ENCODE peak calls at places on chromosomes 11 and 22, in four cellular contexts. C is activated CD4-positive, alpha-beta T cell treated with anti-CD3 and anti-CD28 coated beads, Interleukin-2, amount 50 U/mL, for 1 hour; A is stimulated activated CD4-positive, alpha-beta T cell treated with anti-CD3 and anti-CD28 coated beads, Interleukin-4, amount 100 ng/mL, for 1 hour; E is activated T-helper 1 cell treated with anti-CD3 and anti-CD28 coated beads, Interleukin-12 subunit alpha, Interleukin-12 subunit beta, Interleukin-2, Interleukin-4 antibody, amounts not matched to agents 30 ng/mL and 10 ng/mL and 1 ng/mL, durations not matched to agents 14 hours and 24 hours and 36 hours. S is an unnamed sample.

GRCh38 chr11:2459796-2460531 is 15.2 kb downstream of the KCNQ1 start:
- DNase-seq in C (no peak), A (no peak), E (no peak), S (no peak)

GRCh38 chr11:7672276-7672959 is 882 bp downstream of the CYB5R2 start:
- DNase-seq in C (no peak), A (no peak), E (no peak), S (peak)

GRCh38 chr11:1153951-1154487 is 3.7 kb upstream of the MUC5AC start:
- DNase-seq in C (no peak), A (no peak), E (no peak), S (no peak)

GRCh38 chr11:80414766-80415165 is 973.9 kb upstream of the TENM4 start:
- DNase-seq in C (no peak), A (no peak), E (no peak), S (no peak)

GRCh38 chr22:34847072-34847471 is 218.9 kb upstream of the ISX start:
- DNase-seq in C (no peak), A (no peak), E (no peak), S (no peak)

GRCh38 chr11:12362857-12363256 is 14.5 kb upstream of the PARVA start:
- DNase-seq in C (no peak), A (no peak), E (no peak), S (no peak)

GRCh38 chr22:23533771-23534191 is 46.3 kb downstream of the IGLL1 start:
- DNase-seq in C (no peak), A (no peak), E (no peak), S (no peak)

GRCh38 chr11:57614234-57614772 is 16.8 kb downstream of the SERPING1 start:
- DNase-seq in C (no peak), A (no peak), E (no peak), S (no peak)

GRCh38 chr11:292211-293121 is 3.5 kb downstream of the PGGHG start:
- DNase-seq in C (no peak), A (no peak), E (no peak), S (no peak)

GRCh38 chr11:71477637-71478011 is 24.6 kb downstream of the NADSYN1 start:
- DNase-seq in C (no peak), A (no peak), E (no peak), S (no peak)

GRCh38 chr11:73185680-73186293 is 32.3 kb upstream of the P2RY2 start:
- DNase-seq in C (no peak), A (no peak), E (no peak), S (no peak)

GRCh38 chr11:41612415-41612814 is 153.0 kb upstream of the LRRC4C start:
- DNase-seq in C (no peak), A (no peak), E (no peak), S (no peak)

GRCh38 chr11:47768090-47768620 is 1.0 kb upstream of the FNBP4 start:
- DNase-seq in C (peak), A (peak), E (no peak), S (no peak)